ENCODE peak calls at places on chromosomes 11 and 22, in ten cellular contexts. M, F, S, V, A, J, D, Q, T and Y are unnamed samples.

GRCh38 chr22:49475253-49475652 is 352.4 kb downstream of the BRD1 start:
- DNase-seq in M (no peak), F (no peak), S (no peak), V (no peak), A (no peak), J (no peak), D (no peak), Q (no peak), T (no peak), Y (no peak)

GRCh38 chr11:69003866-69004311 is 9.2 kb downstream of the MRGPRF start:
- DNase-seq in M (no peak), F (no peak), S (no peak), V (no peak), A (no peak), J (no peak), D (no peak), Q (no peak), T (no peak), Y (no peak)

GRCh38 chr11:128498846-128499245 is 88.5 kb downstream of the ETS1 start:
- DNase-seq in M (no peak), F (no peak), S (no peak), V (peak; percentile 34), A (no peak), J (no peak), D (no peak), Q (no peak), T (peak; percentile 57), Y (no peak)

GRCh38 chr11:68904458-68904847 is 762 bp downstream of the IGHMBP2 start:
- DNase-seq in M (peak; percentile 48), F (no peak), S (peak; percentile 44), V (peak; percentile 42), A (peak; percentile 17), J (peak; percentile 6), D (peak; percentile 24), Q (no peak), T (no peak), Y (no peak)

GRCh38 chr11:12207384-12208150 is 97.2 kb downstream of the MICAL2 start:
- DNase-seq in M (no peak), F (no peak), S (no peak), V (no peak), A (no peak), J (no peak), D (peak; percentile 17), Q (no peak), T (peak; percentile 66), Y (peak; percentile 34)

GRCh38 chr11:15114501-15115475 is at the start of gene INSC:
- DNase-seq in M (peak; percentile 43), F (no peak), S (no peak), V (no peak), A (no peak), J (no peak), D (no peak), Q (no peak), T (peak; percentile 66), Y (no peak)

GRCh38 chr22:46657996-46658947 is 38.1 kb downstream of the GRAMD4 start:
- DNase-seq in M (no peak), F (no peak), S (no peak), V (no peak), A (no peak), J (no peak), D (no peak), Q (no peak), T (no peak), Y (no peak)

GRCh38 chr11:106608677-106609076 is 409.6 kb downstream of the GUCY1A2 start:
- DNase-seq in M (no peak), F (no peak), S (no peak), V (no peak), A (no peak), J (no peak), D (no peak), Q (no peak), T (peak; percentile 72), Y (peak; percentile 9)

GRCh38 chr11:131638889-131639288 is 268.5 kb downstream of the NTM start:
- DNase-seq in M (no peak), F (no peak), S (no peak), V (no peak), A (no peak), J (no peak), D (no peak), Q (no peak), T (no peak), Y (no peak)

GRCh38 chr11:71325418-71326327 is 73.3 kb upstream of the SHANK2 start:
- DNase-seq in M (no peak), F (no peak), S (no peak), V (no peak), A (no peak), J (no peak), D (no peak), Q (no peak), T (no peak), Y (no peak)

GRCh38 chr22:32539631-32540449 is 65.2 kb downstream of the FBXO7 start:
- DNase-seq in M (peak; percentile 75), F (no peak), S (no peak), V (no peak), A (peak; percentile 16), J (no peak), D (peak; percentile 62), Q (no peak), T (no peak), Y (no peak)

GRCh38 chr11:79482800-79483199 is 42.0 kb upstream of the TENM4 start:
- DNase-seq in M (no peak), F (no peak), S (no peak), V (no peak), A (no peak), J (no peak), D (peak; percentile 38), Q (no peak), T (no peak), Y (no peak)

GRCh38 chr22:45638834-45639746 is 32.5 kb upstream of the ATXN10 start:
- DNase-seq in M (peak; percentile 41), F (no peak), S (peak; percentile 80), V (peak; percentile 86), A (peak; percentile 98), J (no peak), D (no peak), Q (no peak), T (peak; percentile 89), Y (no peak)

GRCh38 chr11:64745219-64745522 is 1.2 kb upstream of the RASGRP2 start:
- DNase-seq in M (peak; percentile 90), F (peak; percentile 90), S (no peak), V (no peak), A (no peak), J (no peak), D (peak; percentile 93), Q (peak; percentile 91), T (no peak), Y (no peak)

GRCh38 chr22:37154925-37155712 is 5.4 kb upstream of the IL2RB start:
- DNase-seq in M (no peak), F (no peak), S (no peak), V (no peak), A (no peak), J (no peak), D (no peak), Q (no peak), T (no peak), Y (no peak)

GRCh38 chr11:72426054-72426757 is 8.1 kb downstream of the CLPB start:
- DNase-seq in M (no peak), F (no peak), S (no peak), V (no peak), A (no peak), J (no peak), D (no peak), Q (no peak), T (no peak), Y (no peak)

GRCh38 chr11:93849751-93850584 is 450 bp downstream of the VSTM5 start:
- DNase-seq in M (no peak), F (no peak), S (no peak), V (peak; percentile 54), A (peak; percentile 11), J (no peak), D (no peak), Q (no peak), T (peak; percentile 56), Y (peak; percentile 42)

GRCh38 chr11:40293655-40294342 is 1165.7 kb downstream of the LRRC4C start:
- DNase-seq in M (peak; percentile 35), F (peak; percentile 2), S (peak; percentile 56), V (peak; percentile 68), A (peak; percentile 82), J (peak; percentile 85), D (peak; percentile 67), Q (no peak), T (peak; percentile 60), Y (peak; percentile 58)

GRCh38 chr11:116215471-116216113 is 557.2 kb downstream of the BUD13 start:
- DNase-seq in M (no peak), F (no peak), S (no peak), V (no peak), A (peak; percentile 6), J (no peak), D (no peak), Q (no peak), T (no peak), Y (no peak)

GRCh38 chr11:96038046-96038445 is 114.1 kb upstream of the MTMR2 start:
- DNase-seq in M (no peak), F (no peak), S (no peak), V (peak; percentile 38), A (no peak), J (no peak), D (no peak), Q (no peak), T (peak; percentile 51), Y (no peak)

GRCh38 chr11:118434553-118435232 is 1.6 kb upstream of the KMT2A start:
- DNase-seq in M (peak; percentile 40), F (peak; percentile 13), S (no peak), V (peak; percentile 66), A (no peak), J (no peak), D (no peak), Q (no peak), T (peak; percentile 73), Y (peak; percentile 58)

GRCh38 chr11:9692696-9693095 is 28.8 kb downstream of the SWAP70 start:
- DNase-seq in M (no peak), F (no peak), S (no peak), V (no peak), A (no peak), J (peak; percentile 53), D (no peak), Q (no peak), T (no peak), Y (no peak)

GRCh38 chr22:43308451-43309235 is 34.5 kb downstream of the SCUBE1 start:
- DNase-seq in M (no peak), F (no peak), S (no peak), V (peak; percentile 38), A (no peak), J (no peak), D (no peak), Q (no peak), T (no peak), Y (no peak)